ENCODE peak calls at places on chromosomes 2 and 18, in six cellular contexts. One of them, this sample, is unnamed.

GRCh38 chr18:13611058-13611615 is 115.2 kb downstream of the FAM210A start:
- DNase-seq in A549: no peak
- DNase-seq in cardiac fibroblast: peak
- DNase-seq in IMR-90: peak
- DNase-seq in fibroblast of lung: peak
- DNase-seq in heart left ventricle: no peak
- DNase-seq in this sample: peak

GRCh38 chr18:36066731-36067117 is 635 bp downstream of the RPRD1A start:
- DNase-seq in A549: no peak
- DNase-seq in cardiac fibroblast: no peak
- DNase-seq in IMR-90: peak
- DNase-seq in fibroblast of lung: no peak
- DNase-seq in heart left ventricle: no peak
- DNase-seq in this sample: peak

GRCh38 chr2:196801578-196801977 is 2.1 kb upstream of the GTF3C3 start:
- DNase-seq in A549: no peak
- DNase-seq in cardiac fibroblast: peak
- DNase-seq in IMR-90: peak
- DNase-seq in fibroblast of lung: peak
- DNase-seq in heart left ventricle: no peak
- DNase-seq in this sample: no peak

GRCh38 chr18:46793565-46793964 is 36.7 kb upstream of the ST8SIA5 start:
- DNase-seq in A549: no peak
- DNase-seq in cardiac fibroblast: no peak
- DNase-seq in IMR-90: no peak
- DNase-seq in fibroblast of lung: no peak
- DNase-seq in heart left ventricle: no peak
- DNase-seq in this sample: no peak

GRCh38 chr2:74006424-74006823 is 21.7 kb downstream of the TET3 start:
- DNase-seq in A549: no peak
- DNase-seq in cardiac fibroblast: no peak
- DNase-seq in IMR-90: no peak
- DNase-seq in fibroblast of lung: no peak
- DNase-seq in heart left ventricle: no peak
- DNase-seq in this sample: peak

GRCh38 chr2:170073288-170073687 is 104.7 kb upstream of the MYO3B start:
- DNase-seq in A549: no peak
- DNase-seq in cardiac fibroblast: peak
- DNase-seq in IMR-90: peak
- DNase-seq in fibroblast of lung: peak
- DNase-seq in heart left ventricle: no peak
- DNase-seq in this sample: peak

GRCh38 chr2:203718087-203718486 is 11.6 kb downstream of the CD28 start:
- DNase-seq in A549: no peak
- DNase-seq in cardiac fibroblast: peak
- DNase-seq in IMR-90: peak
- DNase-seq in fibroblast of lung: peak
- DNase-seq in heart left ventricle: no peak
- DNase-seq in this sample: no peak

GRCh38 chr2:196685792-196686191 is 46.3 kb downstream of the CCDC150 start:
- DNase-seq in A549: peak
- DNase-seq in cardiac fibroblast: no peak
- DNase-seq in IMR-90: no peak
- DNase-seq in fibroblast of lung: no peak
- DNase-seq in heart left ventricle: no peak
- DNase-seq in this sample: no peak

GRCh38 chr18:74137920-74138538 is 9.6 kb downstream of the FBXO15 start:
- DNase-seq in A549: no peak
- DNase-seq in cardiac fibroblast: no peak
- DNase-seq in IMR-90: no peak
- DNase-seq in fibroblast of lung: no peak
- DNase-seq in heart left ventricle: no peak
- DNase-seq in this sample: no peak

GRCh38 chr2:47198985-47199451 is 43.9 kb upstream of the STPG4 start:
- DNase-seq in A549: peak
- DNase-seq in cardiac fibroblast: peak
- DNase-seq in IMR-90: peak
- DNase-seq in fibroblast of lung: peak
- DNase-seq in heart left ventricle: no peak
- DNase-seq in this sample: peak

GRCh38 chr2:61536086-61536722 is 2.0 kb downstream of the XPO1 start:
- DNase-seq in A549: peak
- DNase-seq in cardiac fibroblast: peak
- DNase-seq in IMR-90: peak
- DNase-seq in fibroblast of lung: peak
- DNase-seq in heart left ventricle: no peak
- DNase-seq in this sample: peak

GRCh38 chr2:144082777-144083176 is 437.1 kb downstream of the ZEB2 start:
- DNase-seq in A549: no peak
- DNase-seq in cardiac fibroblast: no peak
- DNase-seq in IMR-90: no peak
- DNase-seq in fibroblast of lung: no peak
- DNase-seq in heart left ventricle: no peak
- DNase-seq in this sample: no peak
- H3K4me3 ChIP-seq in A549: no peak
- H3K4me3 ChIP-seq in cardiac fibroblast: no peak
- H3K4me3 ChIP-seq in IMR-90: no peak
- H3K4me3 ChIP-seq in fibroblast of lung: no peak
- H3K4me3 ChIP-seq in heart left ventricle: no peak
- H3K4me3 ChIP-seq in this sample: no peak

DNA sequence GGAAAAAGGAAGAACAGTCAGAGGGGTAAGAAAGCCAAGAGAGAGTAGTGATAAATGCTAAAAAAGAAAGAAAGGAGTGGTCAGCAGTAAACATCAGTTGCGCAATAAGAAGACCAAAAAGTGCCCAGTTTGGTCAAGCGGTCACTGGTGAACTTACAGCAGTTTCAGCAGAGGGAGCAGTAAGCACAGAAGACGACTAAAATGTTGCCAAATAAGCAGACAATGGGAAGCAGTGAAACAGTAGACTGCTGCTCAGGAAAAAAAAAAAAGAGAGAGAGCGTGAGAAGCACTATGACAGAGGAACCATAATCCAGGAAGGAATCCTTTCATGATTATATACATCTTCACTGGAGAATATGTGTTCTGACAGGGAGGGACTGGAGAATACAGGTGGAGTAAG is 45.8 kb downstream of the DNAJC10 start:
- DNase-seq in A549: no peak
- DNase-seq in cardiac fibroblast: peak
- DNase-seq in IMR-90: peak
- DNase-seq in fibroblast of lung: peak
- DNase-seq in heart left ventricle: no peak
- DNase-seq in this sample: peak
- TF ChIP-seq CTCF in A549: no peak
- TF ChIP-seq CTCF in cardiac fibroblast: peak
- TF ChIP-seq CTCF in IMR-90: no peak
- TF ChIP-seq CTCF in fibroblast of lung: peak
- TF ChIP-seq CTCF in heart left ventricle: no peak
- TF ChIP-seq CTCF in this sample: peak

GRCh38 chr2:37319754-37320609 is 4.7 kb downstream of the PRKD3 start:
- DNase-seq in A549: no peak
- DNase-seq in cardiac fibroblast: no peak
- DNase-seq in IMR-90: no peak
- DNase-seq in fibroblast of lung: no peak
- DNase-seq in heart left ventricle: no peak
- DNase-seq in this sample: no peak

GRCh38 chr2:37318401-37318800 is 6.2 kb downstream of the PRKD3 start:
- DNase-seq in A549: no peak
- DNase-seq in cardiac fibroblast: peak
- DNase-seq in IMR-90: peak
- DNase-seq in fibroblast of lung: peak
- DNase-seq in heart left ventricle: no peak
- DNase-seq in this sample: peak

GRCh38 chr2:37316181-37316580 is 8.5 kb downstream of the PRKD3 start:
- DNase-seq in A549: no peak
- DNase-seq in cardiac fibroblast: no peak
- DNase-seq in IMR-90: no peak
- DNase-seq in fibroblast of lung: no peak
- DNase-seq in heart left ventricle: no peak
- DNase-seq in this sample: no peak

GRCh38 chr2:37315364-37315763 is 9.3 kb downstream of the PRKD3 start:
- DNase-seq in A549: no peak
- DNase-seq in cardiac fibroblast: no peak
- DNase-seq in IMR-90: no peak
- DNase-seq in fibroblast of lung: no peak
- DNase-seq in heart left ventricle: no peak
- DNase-seq in this sample: no peak

DNA sequence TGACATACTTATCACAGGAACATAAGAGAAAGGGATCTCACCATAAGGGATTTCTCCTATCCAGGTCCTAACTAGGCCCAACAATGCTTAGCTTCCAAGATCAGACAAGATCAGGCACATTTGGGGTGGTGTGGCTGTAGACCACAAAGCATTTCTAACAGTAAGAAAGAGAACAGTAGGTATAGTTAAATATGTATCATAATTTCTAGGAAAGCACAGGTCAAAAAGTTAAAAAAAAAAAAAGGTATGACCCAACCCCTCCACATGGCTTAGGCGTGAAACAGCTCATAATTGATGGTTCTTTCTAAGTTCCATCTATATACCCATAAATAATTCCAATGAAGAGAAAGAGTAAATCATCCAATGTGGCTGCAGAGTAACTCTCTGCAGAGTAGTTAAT is 6.9 kb downstream of the PRKD3 start:
- DNase-seq in A549: no peak
- DNase-seq in cardiac fibroblast: no peak
- DNase-seq in IMR-90: no peak
- DNase-seq in fibroblast of lung: no peak
- DNase-seq in heart left ventricle: no peak
- DNase-seq in this sample: no peak
- H3K4me3 ChIP-seq in A549: no peak
- H3K4me3 ChIP-seq in cardiac fibroblast: no peak
- H3K4me3 ChIP-seq in IMR-90: no peak
- H3K4me3 ChIP-seq in fibroblast of lung: no peak
- H3K4me3 ChIP-seq in heart left ventricle: no peak
- H3K4me3 ChIP-seq in this sample: no peak

GRCh38 chr18:57683470-57683869 is 61.8 kb upstream of the NARS1 start:
- DNase-seq in A549: no peak
- DNase-seq in cardiac fibroblast: no peak
- DNase-seq in IMR-90: no peak
- DNase-seq in fibroblast of lung: no peak
- DNase-seq in heart left ventricle: no peak
- DNase-seq in this sample: no peak
- TF ChIP-seq CTCF in A549: no peak
- TF ChIP-seq CTCF in cardiac fibroblast: no peak
- TF ChIP-seq CTCF in IMR-90: no peak
- TF ChIP-seq CTCF in fibroblast of lung: no peak
- TF ChIP-seq CTCF in heart left ventricle: no peak
- TF ChIP-seq CTCF in this sample: no peak

GRCh38 chr18:26911840-26912239 is 46.3 kb upstream of the AQP4 start:
- DNase-seq in A549: no peak
- DNase-seq in cardiac fibroblast: no peak
- DNase-seq in IMR-90: no peak
- DNase-seq in fibroblast of lung: no peak
- DNase-seq in heart left ventricle: no peak
- DNase-seq in this sample: no peak

GRCh38 chr18:26909599-26910290 is 44.2 kb upstream of the AQP4 start:
- DNase-seq in A549: no peak
- DNase-seq in cardiac fibroblast: no peak
- DNase-seq in IMR-90: no peak
- DNase-seq in fibroblast of lung: no peak
- DNase-seq in heart left ventricle: no peak
- DNase-seq in this sample: no peak

DNA sequence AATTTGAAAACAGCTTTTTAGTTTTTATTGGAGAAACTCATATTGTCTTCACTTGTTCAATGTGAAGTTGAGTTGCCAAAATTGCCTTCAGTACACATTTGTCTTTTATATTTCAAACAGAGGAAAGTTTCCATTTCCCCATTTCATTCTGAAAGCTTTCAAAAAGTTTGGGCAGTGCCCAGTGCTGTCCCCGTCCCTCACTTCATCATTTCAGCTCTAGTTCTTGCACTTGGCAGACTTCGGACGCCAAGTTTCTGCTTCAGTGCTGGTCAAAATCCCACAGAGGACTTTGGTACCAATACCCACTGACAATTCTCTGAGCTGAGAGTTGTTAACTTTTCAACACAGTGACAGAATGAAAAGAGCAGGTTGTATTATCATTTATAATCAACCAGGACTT is 43.4 kb upstream of the AQP4 start:
- DNase-seq in A549: no peak
- DNase-seq in cardiac fibroblast: no peak
- DNase-seq in IMR-90: no peak
- DNase-seq in fibroblast of lung: no peak
- DNase-seq in heart left ventricle: no peak
- DNase-seq in this sample: no peak
- H3K4me3 ChIP-seq in A549: no peak
- H3K4me3 ChIP-seq in cardiac fibroblast: no peak
- H3K4me3 ChIP-seq in IMR-90: no peak
- H3K4me3 ChIP-seq in fibroblast of lung: no peak
- H3K4me3 ChIP-seq in heart left ventricle: no peak
- H3K4me3 ChIP-seq in this sample: no peak

DNA sequence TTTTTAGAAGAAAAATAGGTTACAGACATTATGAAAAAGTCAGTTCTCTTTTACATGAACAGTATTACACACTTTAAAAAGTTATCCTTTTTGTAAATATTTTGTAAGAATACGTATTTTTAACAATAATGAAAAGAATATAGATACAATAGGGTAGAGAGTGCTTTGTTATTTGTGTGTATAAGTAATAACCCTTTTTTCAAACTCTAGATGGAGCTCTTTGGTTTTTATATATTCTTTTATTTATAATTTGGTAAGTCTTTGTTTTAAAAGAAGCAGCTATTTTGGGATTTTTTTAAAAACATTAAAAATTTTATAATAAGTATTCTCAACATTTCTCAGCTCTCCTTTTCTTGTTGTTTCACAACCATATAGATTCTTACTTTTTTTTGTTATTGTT is 46.2 kb downstream of the ACYP2 start:
- DNase-seq in A549: no peak
- DNase-seq in cardiac fibroblast: peak
- DNase-seq in IMR-90: peak
- DNase-seq in fibroblast of lung: peak
- DNase-seq in heart left ventricle: no peak
- DNase-seq in this sample: peak
- TF ChIP-seq CTCF in A549: no peak
- TF ChIP-seq CTCF in cardiac fibroblast: peak
- TF ChIP-seq CTCF in IMR-90: no peak
- TF ChIP-seq CTCF in fibroblast of lung: no peak
- TF ChIP-seq CTCF in heart left ventricle: no peak
- TF ChIP-seq CTCF in this sample: no peak

This sample was measured in fibroblast of villous mesenchyme.